ENCODE peak calls at places on chromosomes 6 and 20, in seven cellular contexts. C is IMR-90, X is mesendoderm, Q is neuronal stem cell, R is mesenchymal stem cell, Z is trophoblast cell, B is H1. H is an unnamed sample.

GRCh38 chr6:139659196-139659595 is 284.7 kb upstream of the CITED2 start:
- DNase-seq in B (no peak), C (no peak), R (no peak), X (no peak), Z (peak), Q (no peak), H (no peak)

GRCh38 chr6:6758915-6759654 is 170.6 kb downstream of the LY86 start:
- DNase-seq in X (peak), Z (peak), B (no peak), C (peak), R (peak), Q (peak), H (peak)

GRCh38 chr6:144406796-144407195 is 121.7 kb downstream of the UTRN start:
- DNase-seq in Z (no peak), B (no peak), C (no peak), R (no peak), Q (no peak), X (no peak), H (no peak)

GRCh38 chr6:108565091-108565766 is 4.5 kb downstream of the FOXO3 start:
- DNase-seq in Z (peak), C (no peak), Q (no peak), X (no peak), R (peak), B (no peak), H (no peak)

GRCh38 chr6:32462609-32463008 is 22.9 kb downstream of the HLA-DRA start:
- DNase-seq in Q (no peak), C (no peak), X (no peak), R (no peak), B (no peak), Z (no peak), H (no peak)

GRCh38 chr6:36944650-36945049 is 9.9 kb upstream of the PI16 start:
- DNase-seq in Q (no peak), X (no peak), C (peak), R (no peak), B (no peak), Z (peak), H (no peak)

GRCh38 chr6:35096129-35096852 is 44.8 kb downstream of the TCP11 start:
- DNase-seq in Q (no peak), X (no peak), C (peak), R (peak), B (no peak), Z (peak), H (no peak)

GRCh38 chr6:57024321-57024720 is 22.2 kb upstream of the KIAA1586 start:
- DNase-seq in C (no peak), B (no peak), X (no peak), Q (no peak), Z (no peak), R (no peak), H (no peak)

GRCh38 chr6:102619585-102619984 is 1226.1 kb downstream of the GRIK2 start:
- DNase-seq in Q (no peak), B (no peak), Z (peak), C (peak), X (peak), R (peak), H (no peak)

GRCh38 chr6:138724015-138724414 is 49.6 kb upstream of the CCDC28A start:
- DNase-seq in C (no peak), R (peak), Q (no peak), Z (peak), X (peak), B (no peak), H (no peak)

GRCh38 chr6:170266061-170266825 is 24.6 kb downstream of the DLL1 start:
- DNase-seq in Q (no peak), C (no peak), X (no peak), R (no peak), B (no peak), Z (no peak), H (no peak)

GRCh38 chr6:33840064-33840926 is 36.5 kb upstream of the MLN start:
- DNase-seq in Q (no peak), B (no peak), C (peak), X (peak), R (peak), Z (peak), H (no peak)

GRCh38 chr6:150464966-150465365 is 96.2 kb downstream of the IYD start:
- DNase-seq in C (no peak), Q (no peak), Z (peak), X (no peak), B (no peak), R (no peak), H (no peak)

GRCh38 chr6:1894954-1895353 is 285.2 kb downstream of the FOXC1 start:
- DNase-seq in Q (no peak), Z (no peak), C (no peak), B (no peak), R (no peak), X (no peak), H (no peak)

GRCh38 chr20:37643400-37643799 is 50.4 kb upstream of the CTNNBL1 start:
- DNase-seq in R (no peak), Z (no peak), B (no peak), C (no peak), X (no peak), Q (no peak), H (no peak)

GRCh38 chr6:978937-979685 is 286.2 kb upstream of the EXOC2 start:
- DNase-seq in B (no peak), C (peak), Q (no peak), Z (no peak), R (peak), X (peak), H (no peak)

GRCh38 chr6:73003302-73003701 is 222.0 kb downstream of the KHDC1L start:
- DNase-seq in R (no peak), C (no peak), X (peak), Q (no peak), B (no peak), Z (no peak), H (no peak)

GRCh38 chr20:17281478-17281877 is 54.6 kb downstream of the PCSK2 start:
- DNase-seq in R (no peak), Q (no peak), Z (peak), B (no peak), X (peak), C (peak), H (peak)

GRCh38 chr6:119347466-119348307 is 1.9 kb downstream of the MAN1A1 start:
- DNase-seq in X (no peak), Z (peak), Q (no peak), R (peak), B (no peak), C (peak), H (no peak)

GRCh38 chr20:24672886-24673677 is 203.7 kb downstream of the SYNDIG1 start:
- DNase-seq in Q (no peak), C (peak), Z (peak), X (peak), R (peak), B (no peak), H (no peak)

GRCh38 chr20:39338977-39339376 is 376.8 kb downstream of the DHX35 start:
- DNase-seq in C (no peak), Z (peak), X (peak), B (no peak), R (no peak), Q (no peak), H (no peak)

GRCh38 chr6:148868314-148868713 is 121.5 kb downstream of the UST start:
- DNase-seq in C (peak), B (no peak), Z (peak), X (no peak), Q (no peak), R (peak), H (no peak)

GRCh38 chr6:137495652-137496391 is 1.6 kb upstream of the OLIG3 start:
- DNase-seq in X (no peak), Q (peak), C (no peak), Z (no peak), R (no peak), B (no peak), H (peak)

GRCh38 chr6:145086197-145086596 is 649.1 kb downstream of the EPM2A start:
- DNase-seq in Q (no peak), X (peak), C (no peak), B (no peak), R (no peak), Z (no peak), H (peak)

GRCh38 chr6:154909821-154910220 is 85.3 kb upstream of the TIAM2 start:
- DNase-seq in Z (no peak), Q (peak), B (no peak), R (no peak), C (peak), X (no peak), H (no peak)

GRCh38 chr20:17854307-17854903 is 114.2 kb downstream of the SNX5 start:
- DNase-seq in X (peak), B (no peak), C (peak), R (peak), Q (no peak), Z (peak), H (peak)

GRCh38 chr20:50520222-50520877 is 10.2 kb downstream of the PTPN1 start:
- DNase-seq in Z (no peak), C (no peak), B (no peak), X (no peak), R (no peak), Q (no peak), H (no peak)

GRCh38 chr20:22404609-22405170 is 179.7 kb downstream of the FOXA2 start:
- DNase-seq in B (no peak), R (no peak), X (no peak), Q (no peak), C (no peak), Z (no peak), H (no peak)

GRCh38 chr6:160439751-160440150 is 91.6 kb downstream of the SLC22A3 start:
- DNase-seq in R (no peak), B (no peak), Z (no peak), Q (no peak), C (no peak), X (no peak), H (no peak)

GRCh38 chr6:169420912-169421543 is 167.4 kb upstream of the THBS2 start:
- DNase-seq in C (peak), Q (no peak), Z (peak), R (peak), X (peak), B (no peak), H (peak)

GRCh38 chr6:8269856-8270454 is 165.4 kb downstream of the SLC35B3 start:
- DNase-seq in B (no peak), C (no peak), Z (no peak), Q (no peak), X (no peak), R (no peak), H (no peak)

GRCh38 chr20:61846741-61847419 is 218.8 kb downstream of the TAF4 start:
- DNase-seq in X (no peak), Z (no peak), R (no peak), Q (no peak), C (no peak), B (no peak), H (no peak)

GRCh38 chr6:99867026-99867425 is 127.0 kb downstream of the MCHR2 start:
- DNase-seq in Z (no peak), R (no peak), B (no peak), X (no peak), Q (no peak), C (no peak), H (no peak)

GRCh38 chr20:44747166-44748004 is 1.7 kb downstream of the KCNK15 start:
- DNase-seq in X (peak), B (peak), C (peak), Q (peak), R (peak), Z (peak), H (peak)

GRCh38 chr6:36893976-36894932 is 8.5 kb downstream of the C6orf89 start:
- DNase-seq in Z (no peak), R (no peak), Q (no peak), C (no peak), B (no peak), X (no peak), H (no peak)

GRCh38 chr6:16472349-16473069 is 234.1 kb downstream of the GMPR start:
- DNase-seq in B (no peak), X (peak), C (peak), Z (peak), R (peak), Q (no peak), H (no peak)

GRCh38 chr20:57498425-57499400 is 26.2 kb downstream of the CTCFL start:
- DNase-seq in B (no peak), C (peak), Q (no peak), R (peak), Z (no peak), X (peak), H (peak)

GRCh38 chr6:143451531-143451930 is 926 bp downstream of the PEX3 start:
- DNase-seq in X (peak), B (no peak), R (peak), Q (no peak), Z (peak), C (no peak), H (no peak)

GRCh38 chr6:22079788-22080187 is 217.0 kb downstream of the PRL start:
- DNase-seq in Q (no peak), X (no peak), B (no peak), C (peak), Z (peak), R (no peak), H (no peak)
- H3K23ac ChIP-seq in Q (no peak), X (no peak), B (no peak), C (no peak), Z (no peak), R (no peak), H (no peak)

DNA sequence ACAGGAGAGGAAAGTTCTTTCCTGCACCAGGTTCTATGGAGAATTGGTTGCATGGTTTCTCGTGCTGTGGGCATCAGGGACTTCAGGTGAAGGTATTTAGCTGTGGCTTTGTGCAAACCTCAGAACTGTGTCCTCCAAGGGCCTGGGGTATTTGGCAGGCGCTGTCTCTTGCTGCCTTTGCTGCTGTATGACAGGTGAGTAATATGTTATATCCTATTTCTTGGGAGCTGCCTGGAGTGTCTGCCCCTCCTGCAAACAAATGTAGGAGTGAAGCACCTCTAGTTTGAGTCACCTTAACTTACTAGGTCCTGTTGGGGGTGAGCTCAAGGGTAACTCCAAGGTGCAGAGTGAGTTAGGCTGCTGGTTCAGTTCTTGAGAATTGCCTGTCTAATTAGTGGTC is 177.7 kb upstream of the RNF24 start:
- DNase-seq in B (no peak), Q (no peak), R (no peak), X (no peak), Z (no peak), C (no peak), H (no peak)
- H3K23ac ChIP-seq in B (no peak), Q (no peak), R (no peak), X (no peak), Z (no peak), C (no peak), H (no peak)

DNA sequence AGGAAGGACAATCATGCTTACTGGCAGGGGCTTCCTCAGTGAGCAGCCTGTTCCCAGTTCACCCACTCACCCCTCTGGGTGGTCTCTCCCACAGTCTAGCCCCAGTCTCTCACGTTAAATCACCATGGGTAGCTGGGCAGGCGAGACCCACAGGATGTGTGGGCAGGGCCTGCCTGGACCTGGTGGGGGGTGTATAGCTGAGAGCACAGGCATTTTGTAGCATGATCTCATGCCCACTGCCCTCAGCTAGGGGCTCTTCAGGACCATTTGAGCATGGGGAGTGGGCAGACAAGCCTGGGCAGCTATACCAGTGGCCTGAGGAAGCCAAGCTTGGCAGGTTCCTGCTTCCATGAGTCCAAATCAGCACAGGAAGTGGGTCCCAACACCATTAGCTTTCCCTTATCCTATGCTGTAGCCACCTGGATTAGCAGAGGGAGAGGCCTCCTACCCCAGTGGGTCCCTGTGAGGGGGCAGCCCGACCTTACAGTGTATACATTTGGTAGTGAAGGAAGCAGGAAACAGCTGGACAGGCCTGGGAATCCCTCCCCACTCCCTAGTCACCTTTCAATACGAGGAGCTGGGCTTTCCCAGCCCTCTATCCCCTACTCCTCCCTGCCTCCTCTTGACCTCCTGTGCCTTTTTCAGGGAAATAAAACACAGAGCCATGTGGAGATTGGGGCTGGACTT is 60.0 kb downstream of the MRPL14 start:
- DNase-seq in C (peak), Z (no peak), X (no peak), Q (no peak), R (peak), B (no peak), H (no peak)
- H3K23ac ChIP-seq in C (peak), Z (no peak), X (no peak), Q (no peak), R (no peak), B (no peak), H (no peak)

DNA sequence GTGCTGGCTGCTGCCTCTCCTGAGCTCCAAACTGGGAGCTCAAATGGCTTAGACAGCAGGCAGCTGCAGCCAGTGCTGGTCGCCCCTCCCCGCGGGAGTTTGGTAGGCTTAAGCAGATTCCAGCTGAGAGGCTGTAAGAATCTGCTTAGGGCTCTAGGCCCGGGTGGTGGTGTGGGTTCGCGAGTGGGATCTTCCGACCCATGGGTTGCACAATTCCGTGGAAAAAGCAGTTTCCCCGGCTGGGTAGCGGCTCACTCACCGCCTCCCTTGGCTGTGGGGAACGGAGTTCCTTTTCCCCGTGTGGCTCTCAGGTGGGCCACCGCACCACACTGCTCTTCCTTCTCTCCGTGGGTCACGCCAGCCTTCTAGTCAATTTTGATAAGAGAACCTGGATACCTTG is 232.5 kb downstream of the PKHD1 start:
- DNase-seq in R (no peak), B (no peak), C (no peak), X (peak), Z (no peak), Q (no peak), H (peak)
- H3K23ac ChIP-seq in R (no peak), B (no peak), C (no peak), X (no peak), Z (no peak), Q (no peak), H (no peak)

DNA sequence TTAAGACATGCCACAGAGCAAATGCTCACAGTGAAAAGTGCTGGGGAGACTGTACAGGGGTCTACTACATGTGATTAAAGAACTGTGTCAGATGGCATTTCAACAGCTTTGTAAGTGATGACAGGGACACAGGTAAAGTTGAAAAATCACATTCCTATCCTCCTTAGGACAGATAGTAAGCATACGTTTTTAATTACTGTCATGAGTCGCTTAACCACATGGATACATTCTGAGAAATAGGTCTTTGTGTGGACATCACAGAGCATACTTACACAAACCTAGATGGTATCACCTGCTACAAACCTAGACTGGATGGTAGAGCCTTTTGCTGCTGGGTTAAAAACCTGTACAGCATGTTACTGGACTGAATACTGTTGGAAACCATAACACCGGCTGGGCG is 645.9 kb upstream of the AGPAT4 start:
- DNase-seq in Z (peak), B (no peak), X (no peak), R (no peak), Q (no peak), C (no peak), H (no peak)
- H3K23ac ChIP-seq in Z (no peak), B (no peak), X (no peak), R (no peak), Q (no peak), C (no peak), H (no peak)

GRCh38 chr6:17817763-17818162 is 111.0 kb upstream of the NUP153 start:
- DNase-seq in B (no peak), Q (no peak), C (no peak), R (no peak), X (no peak), Z (no peak), H (no peak)
- H3K23ac ChIP-seq in B (no peak), Q (no peak), C (peak), R (no peak), X (no peak), Z (no peak), H (no peak)

DNA sequence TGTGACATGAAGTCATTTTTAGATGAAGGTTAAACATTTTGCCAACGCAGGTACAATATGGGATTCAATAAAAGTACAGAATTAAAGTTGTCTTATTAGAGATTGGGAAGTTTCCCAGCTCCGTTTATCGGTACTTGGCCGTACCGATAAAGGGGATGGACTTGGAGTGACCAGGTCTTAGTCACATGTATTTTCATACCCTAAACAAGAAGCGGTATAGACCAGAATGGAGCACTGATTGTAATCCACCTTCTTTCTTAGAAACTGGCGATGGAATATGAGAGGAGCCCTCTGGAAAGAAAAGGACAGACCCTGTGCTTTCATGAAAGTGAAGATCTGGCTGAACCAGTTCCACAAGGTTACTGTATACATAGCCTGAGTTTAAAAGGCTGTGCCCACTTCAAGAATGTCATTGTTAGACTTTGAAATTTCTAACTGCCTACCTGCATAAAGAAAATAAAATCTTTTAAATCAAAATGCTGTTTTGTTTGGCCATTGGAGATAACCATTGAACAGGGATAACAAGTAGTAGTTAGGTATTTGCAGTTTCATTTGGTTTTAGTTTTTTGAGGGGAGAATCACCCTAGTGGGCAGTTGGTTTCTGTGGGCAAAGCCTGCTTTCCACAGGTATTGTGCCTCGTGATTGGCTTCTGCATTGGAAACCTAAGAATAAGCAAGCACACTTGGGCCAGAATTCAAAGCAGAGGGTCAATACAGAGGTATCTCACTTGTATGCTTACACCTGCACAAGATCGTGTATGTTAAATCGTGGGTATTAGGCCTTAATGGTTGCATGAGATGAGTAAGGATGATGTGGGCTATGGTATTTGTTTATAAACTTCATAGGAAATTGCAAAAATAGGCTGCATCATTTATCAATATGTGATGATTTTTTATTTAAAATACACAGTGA is 11.2 kb upstream of the ZNFX1 start:
- DNase-seq in R (peak), Z (peak), Q (no peak), B (no peak), X (peak), C (no peak), H (no peak)
- H3K23ac ChIP-seq in R (no peak), Z (no peak), Q (no peak), B (no peak), X (no peak), C (no peak), H (no peak)

H was measured in H9.